ENCODE peak calls at places on chromosomes 1 and 21, in seven cellular contexts. One of them, this sample, is unnamed.

GRCh38 chr1:25575191-25575590 is 31.8 kb downstream of the LDLRAP1 start:
- DNase-seq in right cardiac atrium: no peak
- DNase-seq in RCC 7860: no peak
- DNase-seq in KG1: no peak
- DNase-seq in stimulated activated CD4-positive, alpha-beta T cell treated with anti-CD3 and anti-CD28 coated beads, Interleukin-15, amount 100 ng/mL, for 1 hour: no peak
- DNase-seq in amniotic stem cell: no peak
- DNase-seq in nucleus accumbens: no peak
- DNase-seq in this sample: no peak

GRCh38 chr1:52403566-52404115 is 582 bp downstream of the ORC1 start:
- DNase-seq in right cardiac atrium: no peak
- DNase-seq in RCC 7860: peak
- DNase-seq in KG1: peak
- DNase-seq in stimulated activated CD4-positive, alpha-beta T cell treated with anti-CD3 and anti-CD28 coated beads, Interleukin-15, amount 100 ng/mL, for 1 hour: peak
- DNase-seq in amniotic stem cell: peak
- DNase-seq in nucleus accumbens: no peak
- DNase-seq in this sample: peak

GRCh38 chr1:160768295-160768657 is 27.7 kb upstream of the LY9 start:
- DNase-seq in right cardiac atrium: peak
- DNase-seq in RCC 7860: no peak
- DNase-seq in KG1: no peak
- DNase-seq in stimulated activated CD4-positive, alpha-beta T cell treated with anti-CD3 and anti-CD28 coated beads, Interleukin-15, amount 100 ng/mL, for 1 hour: peak
- DNase-seq in amniotic stem cell: no peak
- DNase-seq in nucleus accumbens: no peak
- DNase-seq in this sample: peak

GRCh38 chr1:36387141-36387949 is 1.6 kb upstream of the STK40 start:
- DNase-seq in right cardiac atrium: no peak
- DNase-seq in RCC 7860: peak
- DNase-seq in KG1: no peak
- DNase-seq in stimulated activated CD4-positive, alpha-beta T cell treated with anti-CD3 and anti-CD28 coated beads, Interleukin-15, amount 100 ng/mL, for 1 hour: no peak
- DNase-seq in amniotic stem cell: peak
- DNase-seq in nucleus accumbens: peak
- DNase-seq in this sample: no peak

GRCh38 chr1:91842563-91842962 is 43.4 kb downstream of the TGFBR3 start:
- DNase-seq in right cardiac atrium: no peak
- DNase-seq in RCC 7860: no peak
- DNase-seq in KG1: no peak
- DNase-seq in stimulated activated CD4-positive, alpha-beta T cell treated with anti-CD3 and anti-CD28 coated beads, Interleukin-15, amount 100 ng/mL, for 1 hour: no peak
- DNase-seq in amniotic stem cell: no peak
- DNase-seq in nucleus accumbens: no peak
- DNase-seq in this sample: no peak

GRCh38 chr1:70659891-70660290 is 248.8 kb downstream of the CTH start:
- DNase-seq in right cardiac atrium: no peak
- DNase-seq in RCC 7860: no peak
- DNase-seq in KG1: no peak
- DNase-seq in stimulated activated CD4-positive, alpha-beta T cell treated with anti-CD3 and anti-CD28 coated beads, Interleukin-15, amount 100 ng/mL, for 1 hour: no peak
- DNase-seq in amniotic stem cell: no peak
- DNase-seq in nucleus accumbens: no peak
- DNase-seq in this sample: no peak

GRCh38 chr1:41285818-41286217 is 43.7 kb upstream of the SCMH1 start:
- DNase-seq in right cardiac atrium: no peak
- DNase-seq in RCC 7860: no peak
- DNase-seq in KG1: no peak
- DNase-seq in stimulated activated CD4-positive, alpha-beta T cell treated with anti-CD3 and anti-CD28 coated beads, Interleukin-15, amount 100 ng/mL, for 1 hour: no peak
- DNase-seq in amniotic stem cell: no peak
- DNase-seq in nucleus accumbens: no peak
- DNase-seq in this sample: no peak

GRCh38 chr21:44639331-44639655 is 2.1 kb downstream of the KRTAP10-10 start:
- DNase-seq in right cardiac atrium: no peak
- DNase-seq in RCC 7860: no peak
- DNase-seq in KG1: no peak
- DNase-seq in stimulated activated CD4-positive, alpha-beta T cell treated with anti-CD3 and anti-CD28 coated beads, Interleukin-15, amount 100 ng/mL, for 1 hour: no peak
- DNase-seq in amniotic stem cell: no peak
- DNase-seq in nucleus accumbens: no peak
- DNase-seq in this sample: no peak

GRCh38 chr1:228004887-228005462 is 1.8 kb upstream of the WNT3A start:
- DNase-seq in right cardiac atrium: no peak
- DNase-seq in RCC 7860: no peak
- DNase-seq in KG1: no peak
- DNase-seq in stimulated activated CD4-positive, alpha-beta T cell treated with anti-CD3 and anti-CD28 coated beads, Interleukin-15, amount 100 ng/mL, for 1 hour: no peak
- DNase-seq in amniotic stem cell: no peak
- DNase-seq in nucleus accumbens: no peak
- DNase-seq in this sample: no peak

GRCh38 chr1:35876988-35877387 is 6.0 kb upstream of the AGO1 start:
- DNase-seq in right cardiac atrium: no peak
- DNase-seq in RCC 7860: no peak
- DNase-seq in KG1: no peak
- DNase-seq in stimulated activated CD4-positive, alpha-beta T cell treated with anti-CD3 and anti-CD28 coated beads, Interleukin-15, amount 100 ng/mL, for 1 hour: no peak
- DNase-seq in amniotic stem cell: no peak
- DNase-seq in nucleus accumbens: no peak
- DNase-seq in this sample: no peak

GRCh38 chr1:2230781-2231666 is 2.9 kb downstream of the SKI start:
- DNase-seq in right cardiac atrium: peak
- DNase-seq in RCC 7860: no peak
- DNase-seq in KG1: no peak
- DNase-seq in stimulated activated CD4-positive, alpha-beta T cell treated with anti-CD3 and anti-CD28 coated beads, Interleukin-15, amount 100 ng/mL, for 1 hour: no peak
- DNase-seq in amniotic stem cell: no peak
- DNase-seq in nucleus accumbens: peak
- DNase-seq in this sample: peak

GRCh38 chr1:109630081-109630880 is 10.6 kb downstream of the AMPD2 start:
- DNase-seq in right cardiac atrium: peak
- DNase-seq in RCC 7860: no peak
- DNase-seq in KG1: no peak
- DNase-seq in stimulated activated CD4-positive, alpha-beta T cell treated with anti-CD3 and anti-CD28 coated beads, Interleukin-15, amount 100 ng/mL, for 1 hour: peak
- DNase-seq in amniotic stem cell: no peak
- DNase-seq in nucleus accumbens: no peak
- DNase-seq in this sample: no peak

GRCh38 chr1:211529453-211529852 is 37.5 kb upstream of the RD3 start:
- DNase-seq in right cardiac atrium: no peak
- DNase-seq in RCC 7860: no peak
- DNase-seq in KG1: no peak
- DNase-seq in stimulated activated CD4-positive, alpha-beta T cell treated with anti-CD3 and anti-CD28 coated beads, Interleukin-15, amount 100 ng/mL, for 1 hour: no peak
- DNase-seq in amniotic stem cell: no peak
- DNase-seq in nucleus accumbens: peak
- DNase-seq in this sample: no peak

GRCh38 chr1:117674521-117675400 is 68.9 kb downstream of the TENT5C start:
- DNase-seq in right cardiac atrium: peak
- DNase-seq in RCC 7860: no peak
- DNase-seq in KG1: no peak
- DNase-seq in stimulated activated CD4-positive, alpha-beta T cell treated with anti-CD3 and anti-CD28 coated beads, Interleukin-15, amount 100 ng/mL, for 1 hour: no peak
- DNase-seq in amniotic stem cell: no peak
- DNase-seq in nucleus accumbens: no peak
- DNase-seq in this sample: peak

GRCh38 chr1:114345930-114346479 is 165.0 kb downstream of the TRIM33 start:
- DNase-seq in right cardiac atrium: peak
- DNase-seq in RCC 7860: no peak
- DNase-seq in KG1: no peak
- DNase-seq in stimulated activated CD4-positive, alpha-beta T cell treated with anti-CD3 and anti-CD28 coated beads, Interleukin-15, amount 100 ng/mL, for 1 hour: no peak
- DNase-seq in amniotic stem cell: no peak
- DNase-seq in nucleus accumbens: peak
- DNase-seq in this sample: no peak

GRCh38 chr1:153506831-153507413 is 28.9 kb downstream of the S100A6 start:
- DNase-seq in right cardiac atrium: peak
- DNase-seq in RCC 7860: peak
- DNase-seq in KG1: no peak
- DNase-seq in stimulated activated CD4-positive, alpha-beta T cell treated with anti-CD3 and anti-CD28 coated beads, Interleukin-15, amount 100 ng/mL, for 1 hour: no peak
- DNase-seq in amniotic stem cell: peak
- DNase-seq in nucleus accumbens: no peak
- DNase-seq in this sample: no peak

GRCh38 chr1:172381981-172382380 is 38.5 kb upstream of the C1orf105 start:
- DNase-seq in right cardiac atrium: no peak
- DNase-seq in RCC 7860: no peak
- DNase-seq in KG1: no peak
- DNase-seq in stimulated activated CD4-positive, alpha-beta T cell treated with anti-CD3 and anti-CD28 coated beads, Interleukin-15, amount 100 ng/mL, for 1 hour: no peak
- DNase-seq in amniotic stem cell: no peak
- DNase-seq in nucleus accumbens: no peak
- DNase-seq in this sample: no peak

GRCh38 chr1:32431736-32432400 is 33.0 kb upstream of the ZBTB8B start:
- DNase-seq in right cardiac atrium: no peak
- DNase-seq in RCC 7860: peak
- DNase-seq in KG1: no peak
- DNase-seq in stimulated activated CD4-positive, alpha-beta T cell treated with anti-CD3 and anti-CD28 coated beads, Interleukin-15, amount 100 ng/mL, for 1 hour: no peak
- DNase-seq in amniotic stem cell: no peak
- DNase-seq in nucleus accumbens: no peak
- DNase-seq in this sample: no peak

GRCh38 chr21:24204641-24205040 is 1402.6 kb downstream of the MRPL39 start:
- DNase-seq in right cardiac atrium: no peak
- DNase-seq in RCC 7860: no peak
- DNase-seq in KG1: no peak
- DNase-seq in stimulated activated CD4-positive, alpha-beta T cell treated with anti-CD3 and anti-CD28 coated beads, Interleukin-15, amount 100 ng/mL, for 1 hour: no peak
- DNase-seq in amniotic stem cell: no peak
- DNase-seq in nucleus accumbens: no peak
- DNase-seq in this sample: no peak

GRCh38 chr1:245978915-245979314 is 528.2 kb downstream of the SMYD3 start:
- DNase-seq in right cardiac atrium: no peak
- DNase-seq in RCC 7860: no peak
- DNase-seq in KG1: no peak
- DNase-seq in stimulated activated CD4-positive, alpha-beta T cell treated with anti-CD3 and anti-CD28 coated beads, Interleukin-15, amount 100 ng/mL, for 1 hour: no peak
- DNase-seq in amniotic stem cell: no peak
- DNase-seq in nucleus accumbens: no peak
- DNase-seq in this sample: no peak

GRCh38 chr21:36985761-36986594 is 19.5 kb upstream of the HLCS start:
- DNase-seq in right cardiac atrium: no peak
- DNase-seq in RCC 7860: no peak
- DNase-seq in KG1: no peak
- DNase-seq in stimulated activated CD4-positive, alpha-beta T cell treated with anti-CD3 and anti-CD28 coated beads, Interleukin-15, amount 100 ng/mL, for 1 hour: no peak
- DNase-seq in amniotic stem cell: no peak
- DNase-seq in nucleus accumbens: no peak
- DNase-seq in this sample: peak

GRCh38 chr21:44618504-44618903 is 6.6 kb downstream of the KRTAP10-8 start:
- DNase-seq in right cardiac atrium: no peak
- DNase-seq in RCC 7860: no peak
- DNase-seq in KG1: no peak
- DNase-seq in stimulated activated CD4-positive, alpha-beta T cell treated with anti-CD3 and anti-CD28 coated beads, Interleukin-15, amount 100 ng/mL, for 1 hour: no peak
- DNase-seq in amniotic stem cell: no peak
- DNase-seq in nucleus accumbens: no peak
- DNase-seq in this sample: no peak

GRCh38 chr1:226938903-226939438 is 1.1 kb upstream of the COQ8A start:
- DNase-seq in right cardiac atrium: no peak
- DNase-seq in RCC 7860: peak
- DNase-seq in KG1: peak
- DNase-seq in stimulated activated CD4-positive, alpha-beta T cell treated with anti-CD3 and anti-CD28 coated beads, Interleukin-15, amount 100 ng/mL, for 1 hour: no peak
- DNase-seq in amniotic stem cell: no peak
- DNase-seq in nucleus accumbens: no peak
- DNase-seq in this sample: no peak